ENCODE peak calls at places on chromosomes 6 and 20, in five cellular contexts. W, D, T, U and K are unnamed samples.

GRCh38 chr6:135257641-135258405 is 76.7 kb downstream of the MYB start:
- DNase-seq in D (no peak), T (no peak), U (no peak), W (no peak), K (no peak)

GRCh38 chr6:444653-445275 is 53.2 kb downstream of the IRF4 start:
- DNase-seq in U (no peak), T (no peak), W (no peak), D (no peak), K (no peak)

GRCh38 chr6:6191476-6191875 is 129.0 kb downstream of the F13A1 start:
- DNase-seq in U (no peak), D (no peak), T (no peak), W (no peak), K (no peak)

GRCh38 chr20:6140947-6141346 is 18.1 kb upstream of the FERMT1 start:
- DNase-seq in D (no peak), W (no peak), T (no peak), U (no peak), K (no peak)

GRCh38 chr20:36792422-36792821 is 18.9 kb upstream of the DSN1 start:
- DNase-seq in U (peak; percentile 58), T (no peak), W (peak; percentile 88), D (peak; percentile 66), K (peak; percentile 40)

GRCh38 chr6:150169609-150170008 is 26.8 kb downstream of the PPP1R14C start:
- DNase-seq in U (no peak), D (peak; percentile 38), T (peak; percentile 1), W (peak; percentile 60), K (no peak)

GRCh38 chr6:111011360-111012142 is 29.7 kb downstream of the RPF2 start:
- DNase-seq in U (peak; percentile 39), T (no peak), W (peak; percentile 58), D (peak; percentile 51), K (peak; percentile 47)

GRCh38 chr6:51494342-51494741 is 593.1 kb downstream of the PKHD1 start:
- DNase-seq in U (no peak), T (no peak), D (no peak), W (no peak), K (no peak)

GRCh38 chr20:42204261-42204660 is 586.1 kb upstream of the CHD6 start:
- DNase-seq in U (no peak), T (no peak), D (no peak), W (no peak), K (no peak)